ENCODE peak calls at places on chromosomes 6 and 20, in six cellular contexts. C is activated CD4-positive, alpha-beta T cell treated with anti-CD3 and anti-CD28 coated beads, Interleukin-2, amount 50 U/mL, for 48 hours; Y is heart right ventricle; E is Caco-2; O is A549; P is epithelial cell of esophagus. T is an unnamed sample.

GRCh38 chr6:63573899-63574553 is 1.7 kb downstream of the LOC128125822 start:
- DNase-seq in C (peak), Y (peak), E (peak), O (no peak), P (peak), T (no peak)

GRCh38 chr20:8997720-8998119 is 71.2 kb upstream of the PLCB4 start:
- DNase-seq in C (no peak), Y (no peak), E (no peak), O (no peak), P (no peak), T (no peak)

GRCh38 chr20:32190608-32191415 is 16.7 kb downstream of the PLAGL2 start:
- DNase-seq in C (no peak), Y (no peak), E (no peak), O (no peak), P (no peak), T (no peak)

GRCh38 chr20:33372993-33373441 is 28.3 kb downstream of the CDK5RAP1 start:
- DNase-seq in C (no peak), Y (no peak), E (no peak), O (no peak), P (peak), T (no peak)

GRCh38 chr20:45341939-45342862 is 6.0 kb downstream of the SDC4 start:
- DNase-seq in C (no peak), Y (peak), E (peak), O (no peak), P (no peak), T (no peak)

GRCh38 chr6:141183368-141183767 is 949.4 kb upstream of the GJE1 start:
- DNase-seq in C (no peak), Y (no peak), E (no peak), O (no peak), P (no peak), T (no peak)

GRCh38 chr20:47355489-47356219 is 845 bp downstream of the ZMYND8 start:
- DNase-seq in C (peak), Y (no peak), E (peak), O (no peak), P (no peak), T (no peak)

GRCh38 chr20:36792422-36792821 is 18.9 kb upstream of the DSN1 start:
- DNase-seq in C (peak), Y (peak), E (peak), O (peak), P (peak), T (no peak)

GRCh38 chr20:36936341-36936740 is 15.2 kb downstream of the SAMHD1 start:
- DNase-seq in C (no peak), Y (no peak), E (no peak), O (no peak), P (no peak), T (no peak)

GRCh38 chr6:79607000-79607399 is 24.1 kb upstream of the SH3BGRL2 start:
- DNase-seq in C (no peak), Y (no peak), E (no peak), O (no peak), P (no peak), T (no peak)

GRCh38 chr20:8587246-8587645 is 455.2 kb downstream of the PLCB1 start:
- DNase-seq in C (no peak), Y (no peak), E (no peak), O (no peak), P (no peak), T (no peak)

GRCh38 chr6:149701699-149702098 is 16.2 kb downstream of the LATS1 start:
- DNase-seq in C (no peak), Y (no peak), E (no peak), O (no peak), P (no peak), T (no peak)

GRCh38 chr6:170440437-170440836 is 112.7 kb downstream of the PSMB1 start:
- DNase-seq in C (no peak), Y (no peak), E (no peak), O (no peak), P (no peak), T (no peak)

GRCh38 chr6:52115891-52116604 is 28.6 kb upstream of the PKHD1 start:
- DNase-seq in C (no peak), Y (no peak), E (peak), O (no peak), P (no peak), T (no peak)

GRCh38 chr20:37407117-37407566 is 61.2 kb downstream of the SRC start:
- DNase-seq in C (no peak), Y (no peak), E (no peak), O (no peak), P (peak), T (no peak)

GRCh38 chr20:24491043-24491756 is 21.8 kb downstream of the SYNDIG1 start:
- DNase-seq in C (no peak), Y (no peak), E (no peak), O (no peak), P (no peak), T (no peak)

GRCh38 chr6:8736046-8736877 is 300.9 kb upstream of the SLC35B3 start:
- DNase-seq in C (no peak), Y (no peak), E (no peak), O (no peak), P (peak), T (no peak)

GRCh38 chr20:24764027-24764797 is 184.9 kb upstream of the CST7 start:
- DNase-seq in C (no peak), Y (no peak), E (no peak), O (no peak), P (no peak), T (no peak)

GRCh38 chr6:291697-292505 is at the start of gene DUSP22:
- DNase-seq in C (peak), Y (peak), E (peak), O (peak), P (peak), T (peak)

GRCh38 chr20:25270829-25271251 is 23.0 kb downstream of the PYGB start:
- DNase-seq in C (no peak), Y (peak), E (no peak), O (no peak), P (no peak), T (no peak)

GRCh38 chr6:35948725-35949124 is 27.8 kb upstream of the SRPK1 start:
- DNase-seq in C (no peak), Y (no peak), E (peak), O (no peak), P (no peak), T (no peak)

GRCh38 chr6:46815130-46815529 is 21.9 kb downstream of the MEP1A start:
- DNase-seq in C (no peak), Y (no peak), E (no peak), O (no peak), P (peak), T (no peak)

GRCh38 chr6:52176550-52176949 is 9.6 kb upstream of the IL17A start:
- DNase-seq in C (no peak), Y (no peak), E (no peak), O (no peak), P (no peak), T (no peak)

GRCh38 chr6:15864033-15864707 is 201.3 kb upstream of the DTNBP1 start:
- DNase-seq in C (no peak), Y (no peak), E (no peak), O (no peak), P (no peak), T (no peak)

GRCh38 chr6:88166901-88167624 is 916 bp upstream of the CNR1 start:
- DNase-seq in C (peak), Y (no peak), E (peak), O (no peak), P (no peak), T (no peak)

GRCh38 chr6:163460307-163460782 is 45.8 kb downstream of the QKI start:
- DNase-seq in C (no peak), Y (no peak), E (no peak), O (peak), P (peak), T (no peak)

GRCh38 chr20:24118781-24119175 is 130.2 kb upstream of the GGTLC1 start:
- DNase-seq in C (no peak), Y (no peak), E (no peak), O (no peak), P (peak), T (no peak)

GRCh38 chr20:43508106-43508505 is 609 bp downstream of the L3MBTL1 start:
- DNase-seq in C (peak), Y (no peak), E (no peak), O (peak), P (no peak), T (no peak)

GRCh38 chr6:104414723-104415122 is 445.0 kb downstream of the HACE1 start:
- DNase-seq in C (no peak), Y (no peak), E (no peak), O (no peak), P (no peak), T (no peak)

GRCh38 chr6:33966536-33966935 is 162.7 kb upstream of the MLN start:
- DNase-seq in C (no peak), Y (no peak), E (no peak), O (no peak), P (no peak), T (no peak)